ENCODE peak calls at places on chromosomes 12 and 14, in eight cellular contexts. Q is A549; A is foreskin keratinocyte; P is Ammon's horn; M is central memory CD4-positive, alpha-beta T cell; X is hepatic stellate cell; W is naive thymus-derived CD4-positive, alpha-beta T cell; S is gastrocnemius medialis. G is an unnamed sample.

GRCh38 chr14:49861581-49861922 is 9.0 kb upstream of the NEMF start:
- DNase-seq in Q (peak), A (peak), P (peak), M (peak), X (peak), W (peak), S (peak), G (peak)

GRCh38 chr12:106252056-106252455 is 4.2 kb upstream of the CKAP4 start:
- DNase-seq in Q (no peak), A (no peak), P (no peak), M (no peak), X (no peak), W (no peak), S (no peak), G (no peak)

GRCh38 chr14:102910442-102910841 is 12.0 kb upstream of the AMN start:
- DNase-seq in Q (no peak), A (no peak), P (no peak), M (no peak), X (no peak), W (no peak), S (no peak), G (no peak)

GRCh38 chr12:25789520-25789919 is 169.0 kb upstream of the RASSF8 start:
- DNase-seq in Q (no peak), A (no peak), P (no peak), M (no peak), X (no peak), W (no peak), S (no peak), G (no peak)

GRCh38 chr12:89250648-89251047 is 101.7 kb downstream of the DUSP6 start:
- DNase-seq in Q (no peak), A (no peak), P (no peak), M (no peak), X (no peak), W (no peak), S (no peak), G (no peak)

GRCh38 chr12:67697443-67697842 is 48.9 kb downstream of the DYRK2 start:
- DNase-seq in Q (no peak), A (no peak), P (no peak), M (peak), X (no peak), W (no peak), S (no peak), G (no peak)

GRCh38 chr12:4243098-4243795 is 30.3 kb upstream of the CCND2 start:
- DNase-seq in Q (no peak), A (no peak), P (no peak), M (no peak), X (no peak), W (no peak), S (no peak), G (no peak)

GRCh38 chr14:99968156-99968920 is 96.9 kb upstream of the EVL start:
- DNase-seq in Q (no peak), A (no peak), P (no peak), M (no peak), X (peak), W (no peak), S (no peak), G (peak)

GRCh38 chr14:101495284-101495683 is 66.0 kb upstream of the DIO3 start:
- DNase-seq in Q (no peak), A (no peak), P (no peak), M (no peak), X (no peak), W (no peak), S (no peak), G (no peak)

GRCh38 chr12:42162198-42162597 is 17.5 kb upstream of the GXYLT1 start:
- DNase-seq in Q (peak), A (peak), P (no peak), M (no peak), X (no peak), W (no peak), S (no peak), G (peak)

GRCh38 chr12:89461190-89461589 is 63.4 kb downstream of the GALNT4 start:
- DNase-seq in Q (no peak), A (no peak), P (no peak), M (no peak), X (no peak), W (no peak), S (no peak), G (no peak)

GRCh38 chr12:65720136-65720535 is 104.1 kb upstream of the HMGA2 start:
- DNase-seq in Q (no peak), A (peak), P (no peak), M (no peak), X (no peak), W (no peak), S (no peak), G (peak)

GRCh38 chr14:28944605-28945004 is 178.0 kb downstream of the FOXG1 start:
- DNase-seq in Q (no peak), A (no peak), P (no peak), M (no peak), X (no peak), W (no peak), S (no peak), G (no peak)

GRCh38 chr14:93936245-93936644 is 9.1 kb downstream of the FAM181A start:
- DNase-seq in Q (peak), A (no peak), P (no peak), M (no peak), X (no peak), W (no peak), S (no peak), G (no peak)

G was measured in LHCN-M2.